ENCODE peak calls at places on chromosomes 11 and 22, in five cellular contexts. U, C, N, G and W are unnamed samples.

GRCh38 chr11:101867951-101868350 is 46.9 kb upstream of the CEP126 start:
- DNase-seq in U (no peak), C (no peak), N (peak; percentile 75), G (no peak), W (no peak)

GRCh38 chr22:47376901-47377520 is 614.6 kb downstream of the TBC1D22A start:
- DNase-seq in U (no peak), C (no peak), N (no peak), G (no peak), W (no peak)

GRCh38 chr11:114564836-114565235 is 5.2 kb upstream of the NXPE1 start:
- DNase-seq in U (no peak), C (no peak), N (no peak), G (no peak), W (no peak)

GRCh38 chr11:35260342-35260985 is 121.5 kb downstream of the CD44 start:
- DNase-seq in U (no peak), C (no peak), N (peak; percentile 98), G (no peak), W (peak; percentile 27)

GRCh38 chr22:35538801-35539321 is 1.8 kb upstream of the RASD2 start:
- DNase-seq in U (peak; percentile 38), C (no peak), N (peak; percentile 58), G (no peak), W (peak; percentile 25)

GRCh38 chr11:120182357-120182756 is 28.5 kb upstream of the OAF start:
- DNase-seq in U (no peak), C (no peak), N (no peak), G (no peak), W (no peak)

GRCh38 chr11:126357969-126358762 is 2.7 kb downstream of the ST3GAL4 start:
- DNase-seq in U (no peak), C (no peak), N (no peak), G (no peak), W (no peak)

GRCh38 chr11:126111458-126112116 is 48.9 kb upstream of the CDON start:
- DNase-seq in U (peak; percentile 60), C (no peak), N (no peak), G (no peak), W (no peak)

GRCh38 chr11:69708731-69709401 is 5.0 kb upstream of the FGF19 start:
- DNase-seq in U (peak; percentile 42), C (no peak), N (no peak), G (no peak), W (no peak)

GRCh38 chr11:47406896-47407745 is 1.3 kb upstream of the SLC39A13 start:
- DNase-seq in U (no peak), C (no peak), N (no peak), G (no peak), W (no peak)

GRCh38 chr22:19853879-19854777 is 546 bp downstream of the GNB1L start:
- DNase-seq in U (no peak), C (no peak), N (no peak), G (peak; percentile 29), W (no peak)

GRCh38 chr11:17256512-17256911 is 20.0 kb upstream of the NUCB2 start:
- DNase-seq in U (no peak), C (no peak), N (peak; percentile 79), G (no peak), W (peak; percentile 93)

GRCh38 chr22:45099961-45100360 is 63.8 kb upstream of the NUP50 start:
- DNase-seq in U (no peak), C (no peak), N (no peak), G (no peak), W (no peak)

GRCh38 chr22:23684051-23684450 is 6.8 kb upstream of the RGL4 start:
- DNase-seq in U (no peak), C (no peak), N (no peak), G (no peak), W (no peak)

GRCh38 chr22:46163498-46163897 is 13.2 kb downstream of the PPARA start:
- DNase-seq in U (no peak), C (no peak), N (no peak), G (no peak), W (no peak)